ENCODE peak calls at places on chromosomes 11 and 22, in eight cellular contexts. R is fibroblast of mammary gland; J is neuronal stem cell; Q is occipital lobe; A is stimulated activated naive B cell treated with anti-CD40 and anti-IgM and Interleukin-4, amounts not matched to agents 10 μg/mL and 1 μg/mL and 100 μg/mL, for 72 hours; K is A549; U is stimulated activated CD4-positive, alpha-beta T cell treated with anti-CD3 and anti-CD28 coated beads, Interleukin-12 subunit alpha, Interleukin-12 subunit beta, amount 100 ng/mL, for 48 hours; L is HFF-Myc. I is an unnamed sample.

GRCh38 chr22:25153961-25154685 is 45.5 kb upstream of the CRYBB3 start:
- DNase-seq in R (peak), J (no peak), Q (no peak), A (no peak), K (no peak), U (no peak), L (no peak), I (no peak)

GRCh38 chr11:78883506-78883905 is 308.8 kb upstream of the NARS2 start:
- DNase-seq in R (no peak), J (no peak), Q (no peak), A (no peak), K (no peak), U (no peak), L (no peak), I (no peak)

GRCh38 chr11:47274495-47275235 is 4.7 kb downstream of the MADD start:
- DNase-seq in R (no peak), J (no peak), Q (no peak), A (no peak), K (no peak), U (no peak), L (no peak), I (no peak)

GRCh38 chr11:40274017-40274416 is 1185.4 kb downstream of the LRRC4C start:
- DNase-seq in R (no peak), J (no peak), Q (no peak), A (no peak), K (no peak), U (no peak), L (no peak), I (no peak)

GRCh38 chr11:17605736-17606135 is 58.7 kb downstream of the OTOG start:
- DNase-seq in R (no peak), J (no peak), Q (no peak), A (no peak), K (no peak), U (no peak), L (no peak), I (no peak)

GRCh38 chr11:31808721-31809542 is 2.2 kb downstream of the PAX6 start:
- DNase-seq in R (no peak), J (no peak), Q (no peak), A (no peak), K (no peak), U (no peak), L (no peak), I (no peak)

GRCh38 chr11:31689559-31689958 is 121.6 kb downstream of the PAX6 start:
- DNase-seq in R (no peak), J (no peak), Q (no peak), A (no peak), K (no peak), U (no peak), L (no peak), I (no peak)

GRCh38 chr22:36330655-36331305 is 57.0 kb downstream of the MYH9 start:
- DNase-seq in R (peak), J (no peak), Q (no peak), A (no peak), K (no peak), U (no peak), L (peak), I (no peak)

GRCh38 chr22:17120711-17121234 is 387 bp downstream of the TMEM121B start:
- DNase-seq in R (no peak), J (peak), Q (no peak), A (no peak), K (no peak), U (no peak), L (no peak), I (no peak)

GRCh38 chr11:23564370-23564769 is 704.1 kb upstream of the CCDC179 start:
- DNase-seq in R (no peak), J (no peak), Q (no peak), A (no peak), K (no peak), U (no peak), L (no peak), I (no peak)

GRCh38 chr22:30159082-30159481 is 78.8 kb downstream of the HORMAD2 start:
- DNase-seq in R (no peak), J (no peak), Q (no peak), A (no peak), K (no peak), U (no peak), L (no peak), I (no peak)

GRCh38 chr11:113989381-113989780 is 14.5 kb downstream of the HTR3A start:
- DNase-seq in R (no peak), J (no peak), Q (peak), A (no peak), K (no peak), U (no peak), L (no peak), I (peak)

GRCh38 chr11:10659339-10660216 is 34.0 kb downstream of the IRAG1 start:
- DNase-seq in R (peak), J (no peak), Q (peak), A (no peak), K (peak), U (no peak), L (peak), I (no peak)

GRCh38 chr11:12137005-12137690 is 26.8 kb downstream of the MICAL2 start:
- DNase-seq in R (no peak), J (no peak), Q (no peak), A (no peak), K (no peak), U (no peak), L (no peak), I (no peak)

GRCh38 chr22:28345304-28345703 is 334.3 kb downstream of the TTC28 start:
- DNase-seq in R (peak), J (no peak), Q (no peak), A (no peak), K (no peak), U (no peak), L (peak), I (no peak)

GRCh38 chr11:86923993-86924766 is 31.0 kb downstream of the FZD4 start:
- DNase-seq in R (no peak), J (peak), Q (no peak), A (no peak), K (no peak), U (no peak), L (no peak), I (no peak)

GRCh38 chr11:92284107-92284506 is 59.5 kb downstream of the FAT3 start:
- DNase-seq in R (no peak), J (no peak), Q (no peak), A (no peak), K (no peak), U (no peak), L (no peak), I (no peak)

GRCh38 chr22:17501679-17502285 is 61.5 kb upstream of the SLC25A18 start:
- DNase-seq in R (peak), J (peak), Q (no peak), A (peak), K (peak), U (no peak), L (peak), I (no peak)

GRCh38 chr11:13105237-13105844 is 96.2 kb downstream of the RASSF10 start:
- DNase-seq in R (no peak), J (no peak), Q (no peak), A (no peak), K (no peak), U (no peak), L (no peak), I (no peak)

GRCh38 chr22:46111645-46112306 is 38.5 kb upstream of the PPARA start:
- DNase-seq in R (peak), J (no peak), Q (no peak), A (no peak), K (no peak), U (no peak), L (no peak), I (no peak)

GRCh38 chr11:119641991-119642745 is 86.8 kb downstream of the NECTIN1 start:
- DNase-seq in R (peak), J (no peak), Q (no peak), A (no peak), K (peak), U (no peak), L (peak), I (no peak)

GRCh38 chr11:116055064-116055463 is 550.8 kb upstream of the CADM1 start:
- DNase-seq in R (no peak), J (no peak), Q (no peak), A (no peak), K (no peak), U (no peak), L (no peak), I (no peak)